ENCODE peak calls at places on chromosomes 12 and 14, in seven cellular contexts. D is cardiac fibroblast, L is left ventricle myocardium inferior, A is A549, J is psoas muscle, U is GM06990, Y is AG10803. X is an unnamed sample.

GRCh38 chr12:19490908-19491307 is 51.6 kb downstream of the AEBP2 start:
- DNase-seq in D (no peak), Y (no peak), U (no peak), J (no peak), A (no peak), L (no peak), X (no peak)

GRCh38 chr12:3342051-3342450 is 149.0 kb upstream of the PRMT8 start:
- DNase-seq in U (no peak), J (no peak), D (peak), L (peak), A (peak), Y (peak), X (peak)

GRCh38 chr12:106234513-106234912 is 13.3 kb downstream of the CKAP4 start:
- DNase-seq in J (no peak), L (no peak), D (peak), A (no peak), U (no peak), Y (peak), X (no peak)

GRCh38 chr12:64826234-64826633 is 1.8 kb downstream of the TBC1D30 start:
- DNase-seq in J (peak), Y (peak), A (no peak), L (peak), D (peak), U (peak), X (peak)

GRCh38 chr12:124184456-124184855 is 110.4 kb upstream of the RFLNA start:
- DNase-seq in U (no peak), A (no peak), D (no peak), Y (no peak), L (no peak), J (no peak), X (peak)

GRCh38 chr12:114864688-114865685 is 181.0 kb upstream of the TBX3 start:
- DNase-seq in U (no peak), Y (peak), J (no peak), D (no peak), A (no peak), L (no peak), X (no peak)

GRCh38 chr14:61130512-61131260 is 149.6 kb downstream of the SLC38A6 start:
- DNase-seq in U (no peak), Y (no peak), J (peak), L (no peak), A (no peak), D (no peak), X (no peak)

GRCh38 chr12:103758310-103759089 is 82.5 kb downstream of the NT5DC3 start:
- DNase-seq in D (no peak), U (no peak), J (no peak), A (no peak), L (no peak), Y (no peak), X (no peak)

GRCh38 chr12:44589697-44590096 is 286.4 kb downstream of the NELL2 start:
- DNase-seq in J (no peak), L (no peak), D (no peak), U (no peak), Y (no peak), A (no peak), X (no peak)

GRCh38 chr12:95548539-95549391 is 2.5 kb downstream of the USP44 start:
- DNase-seq in L (peak), A (peak), J (peak), U (peak), Y (no peak), D (no peak), X (no peak)

GRCh38 chr12:122961551-122962329 is 4.5 kb downstream of the ABCB9 start:
- DNase-seq in U (no peak), D (no peak), Y (no peak), L (no peak), J (no peak), A (no peak), X (no peak)

GRCh38 chr12:131604146-131604844 is 106.6 kb upstream of the SFSWAP start:
- DNase-seq in Y (no peak), L (no peak), A (no peak), D (no peak), J (no peak), U (peak), X (peak)
- H3K4me3 ChIP-seq in Y (no peak), L (no peak), A (no peak), D (no peak), J (no peak), U (no peak), X (no peak)

GRCh38 chr12:48296586-48297396 is 53.9 kb downstream of the ZNF641 start:
- DNase-seq in D (peak), U (peak), J (peak), Y (peak), L (peak), A (peak), X (peak)

GRCh38 chr12:48291511-48291910 is 59.2 kb downstream of the ZNF641 start:
- DNase-seq in J (no peak), A (no peak), D (no peak), L (no peak), Y (no peak), U (no peak), X (no peak)

GRCh38 chr12:48288387-48289268 is 62.1 kb downstream of the ZNF641 start:
- DNase-seq in Y (no peak), J (no peak), A (no peak), U (no peak), L (no peak), D (no peak), X (no peak)

GRCh38 chr12:48286665-48287064 is 64.1 kb downstream of the ZNF641 start:
- DNase-seq in U (no peak), A (peak), D (peak), L (no peak), Y (no peak), J (no peak), X (peak)

DNA sequence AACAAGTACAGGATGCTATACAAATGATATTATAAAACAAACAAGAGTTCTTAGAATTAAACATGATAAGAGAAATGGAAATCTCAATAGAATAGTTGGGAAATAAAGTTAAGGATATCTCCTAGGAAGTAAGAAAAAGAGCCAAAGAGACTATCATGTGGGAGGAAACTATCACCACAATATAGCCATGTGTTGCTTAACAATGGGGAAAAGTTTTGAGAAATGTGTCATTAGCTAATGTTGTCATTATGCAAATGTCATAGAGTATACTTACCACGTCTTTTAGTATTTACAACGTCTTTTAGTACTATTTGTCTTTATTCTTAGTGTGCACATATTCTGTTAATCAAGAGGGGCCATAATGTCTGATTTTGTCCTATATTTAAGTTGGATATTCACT is 58.7 kb downstream of the ZNF641 start:
- DNase-seq in L (no peak), D (peak), Y (no peak), J (no peak), A (no peak), U (no peak), X (no peak)
- H3K4me3 ChIP-seq in L (no peak), D (no peak), Y (no peak), J (no peak), A (no peak), U (no peak), X (no peak)

DNA sequence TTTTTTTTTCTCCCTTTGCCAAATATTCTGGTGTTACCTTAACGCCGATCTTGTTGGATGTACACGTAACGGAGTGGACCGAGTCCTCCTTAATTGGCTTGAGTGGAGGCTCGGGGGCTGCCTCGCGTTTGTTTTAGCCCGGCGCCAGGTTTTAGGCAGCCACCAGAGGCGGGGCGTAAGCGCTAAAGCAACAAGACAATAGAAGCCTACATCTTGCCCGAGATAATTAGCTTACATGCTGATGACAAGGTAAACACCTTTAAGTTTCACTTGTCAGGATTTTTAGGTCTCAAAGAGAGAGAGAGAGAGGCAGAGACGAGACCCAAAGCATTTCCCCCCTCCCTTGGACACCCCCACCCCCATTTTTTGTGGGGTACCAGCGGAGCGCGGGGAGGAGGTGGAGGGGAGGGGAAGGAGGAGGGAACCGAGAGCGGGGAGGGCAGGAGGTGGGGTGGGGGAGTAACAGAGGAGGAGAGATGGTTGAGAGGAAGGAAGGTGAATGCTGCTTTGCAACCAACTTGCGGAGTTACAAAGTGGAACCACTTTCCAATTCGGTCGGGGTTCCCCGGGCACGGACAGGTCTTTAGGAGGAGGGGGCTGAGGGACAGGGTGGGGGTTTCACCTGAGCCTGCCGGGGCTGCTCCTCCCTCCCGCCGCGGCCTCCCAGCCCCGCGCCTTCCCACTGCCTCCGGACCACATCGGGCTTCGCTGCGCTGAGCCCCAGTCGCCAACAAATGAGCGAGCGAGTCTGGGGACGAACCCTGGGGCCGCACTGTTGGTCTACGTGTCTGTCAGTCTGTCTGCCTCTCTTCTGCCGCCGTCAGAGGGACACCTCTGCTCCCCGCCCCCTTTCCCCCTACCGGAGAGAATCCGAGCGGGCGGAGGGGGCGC is at the start of gene NKX2-1:
- DNase-seq in Y (no peak), J (no peak), U (no peak), L (no peak), A (peak), D (no peak), X (no peak)
- H3K4me3 ChIP-seq in Y (no peak), J (peak), U (no peak), L (peak), A (peak), D (no peak), X (no peak)

GRCh38 chr14:85813040-85813439 is 283.1 kb downstream of the FLRT2 start:
- DNase-seq in A (no peak), D (no peak), Y (no peak), U (no peak), L (no peak), J (no peak), X (no peak)

GRCh38 chr14:85811340-85811739 is 281.4 kb downstream of the FLRT2 start:
- DNase-seq in Y (no peak), D (no peak), U (no peak), L (no peak), J (no peak), A (no peak), X (no peak)
- H3K4me3 ChIP-seq in Y (no peak), D (no peak), U (no peak), L (no peak), J (no peak), A (no peak), X (no peak)

X was measured in GM12865.